ENCODE peak calls at places on chromosomes 5 and 9, in six cellular contexts. E, B, N, U, G and W are unnamed samples.

GRCh38 chr9:104970588-104970987 is 42.6 kb upstream of the ABCA1 start:
- DNase-seq in U (no peak), G (peak; percentile 35), B (no peak), N (no peak), E (no peak), W (no peak)

GRCh38 chr5:19401032-19401431 is 587.0 kb downstream of the CDH18 start:
- DNase-seq in G (no peak), B (no peak), U (no peak), E (no peak), N (no peak), W (no peak)

GRCh38 chr5:40041452-40041851 is 616.7 kb upstream of the DAB2 start:
- DNase-seq in G (no peak), E (no peak), N (no peak), B (no peak), U (no peak), W (no peak)

GRCh38 chr5:158953929-158954534 is 145.7 kb downstream of the EBF1 start:
- DNase-seq in B (no peak), E (peak; percentile 26), G (no peak), U (no peak), N (no peak), W (no peak)

GRCh38 chr9:18129809-18130334 is 344.1 kb upstream of the ADAMTSL1 start:
- DNase-seq in E (no peak), U (no peak), B (no peak), G (no peak), N (no peak), W (no peak)

GRCh38 chr9:71638627-71639026 is 129.7 kb downstream of the CEMIP2 start:
- DNase-seq in G (no peak), B (peak; percentile 5), N (peak; percentile 12), U (no peak), E (peak; percentile 7), W (no peak)

GRCh38 chr9:109107402-109108240 is 12.1 kb downstream of the TMEM245 start:
- DNase-seq in B (peak; percentile 32), N (no peak), E (no peak), G (peak; percentile 45), U (no peak), W (no peak)

GRCh38 chr5:35143841-35144240 is 86.4 kb downstream of the PRLR start:
- DNase-seq in N (no peak), E (no peak), U (no peak), G (no peak), B (no peak), W (no peak)

GRCh38 chr5:173472164-173472563 is 143.9 kb upstream of the STC2 start:
- DNase-seq in E (no peak), U (no peak), B (no peak), G (peak; percentile 60), N (no peak), W (no peak)

GRCh38 chr9:112629890-112630485 is 87.9 kb downstream of the INIP start:
- DNase-seq in G (no peak), U (no peak), E (no peak), N (no peak), B (no peak), W (no peak)

GRCh38 chr5:674630-675011 is 18.5 kb downstream of the TPPP start:
- DNase-seq in E (no peak), B (no peak), N (no peak), U (no peak), G (no peak), W (no peak)

GRCh38 chr9:82412586-82412985 is 424.0 kb downstream of the SPATA31D1 start:
- DNase-seq in N (no peak), B (no peak), U (no peak), G (no peak), E (no peak), W (no peak)

GRCh38 chr5:138884094-138884493 is 9.0 kb upstream of the LRRTM2 start:
- DNase-seq in N (no peak), E (no peak), G (no peak), B (no peak), U (no peak), W (no peak)

GRCh38 chr5:177081859-177082258 is 4.9 kb upstream of the FGFR4 start:
- DNase-seq in U (no peak), G (no peak), N (no peak), E (no peak), B (no peak), W (no peak)

GRCh38 chr9:757246-757881 is 84.1 kb upstream of the DMRT1 start:
- DNase-seq in B (peak; percentile 7), G (peak; percentile 65), U (no peak), E (peak; percentile 12), N (peak; percentile 31), W (no peak)

GRCh38 chr5:56279291-56279690 is 46.2 kb upstream of the ANKRD55 start:
- DNase-seq in U (no peak), N (no peak), G (no peak), E (no peak), B (no peak), W (no peak)

GRCh38 chr9:105392531-105392930 is 55.3 kb upstream of the FSD1L start:
- DNase-seq in E (no peak), U (no peak), B (no peak), G (no peak), N (no peak), W (no peak)

GRCh38 chr5:53537711-53538110 is 22.7 kb upstream of the NDUFS4 start:
- DNase-seq in G (no peak), E (no peak), U (no peak), B (no peak), N (no peak), W (no peak)

GRCh38 chr5:138504799-138505198 is 38.2 kb downstream of the ETF1 start:
- DNase-seq in E (no peak), G (no peak), B (no peak), U (no peak), N (no peak), W (no peak)

GRCh38 chr5:59361454-59361853 is 532.1 kb downstream of the PDE4D start:
- DNase-seq in G (no peak), E (no peak), N (no peak), B (no peak), U (no peak), W (no peak)

GRCh38 chr5:534743-535671 is 10.8 kb upstream of the SLC9A3 start:
- DNase-seq in G (no peak), U (no peak), E (no peak), N (no peak), B (no peak), W (no peak)

GRCh38 chr5:133890308-133890707 is 78.1 kb downstream of the C5orf15 start:
- DNase-seq in U (no peak), E (no peak), N (no peak), G (no peak), B (no peak), W (no peak)

GRCh38 chr9:137506702-137507171 is 43.5 kb downstream of the PNPLA7 start:
- DNase-seq in B (no peak), G (peak; percentile 86), N (no peak), U (no peak), E (no peak), W (no peak)

GRCh38 chr5:126056851-126057622 is 366.2 kb upstream of the GRAMD2B start:
- DNase-seq in U (no peak), N (no peak), G (no peak), B (no peak), E (no peak), W (no peak)

GRCh38 chr9:22343218-22343611 is 103.4 kb upstream of the DMRTA1 start:
- DNase-seq in G (no peak), N (no peak), E (no peak), B (no peak), U (no peak), W (no peak)